ENCODE peak calls at places on chromosomes 3 and 15, in nine cellular contexts. V, Q, K, L, X, G, O, F and J are unnamed samples.

GRCh38 chr15:34642252-34642651 is 58.8 kb upstream of the GOLGA8B start:
- DNase-seq in V (no peak), Q (no peak), K (no peak), L (no peak), X (no peak), G (no peak), O (no peak), F (no peak), J (no peak)

GRCh38 chr3:126170073-126170916 is 10.1 kb downstream of the ALDH1L1 start:
- DNase-seq in V (no peak), Q (no peak), K (no peak), L (no peak), X (no peak), G (no peak), O (no peak), F (no peak), J (no peak)

GRCh38 chr3:136750922-136751258 is 1.3 kb downstream of the STAG1 start:
- DNase-seq in V (no peak), Q (no peak), K (no peak), L (no peak), X (no peak), G (no peak), O (no peak), F (no peak), J (no peak)

GRCh38 chr15:36936652-36937051 is 163.7 kb downstream of the MEIS2 start:
- DNase-seq in V (no peak), Q (no peak), K (no peak), L (no peak), X (no peak), G (no peak), O (no peak), F (no peak), J (no peak)

GRCh38 chr15:78223396-78224023 is 10.9 kb downstream of the ACSBG1 start:
- DNase-seq in V (no peak), Q (no peak), K (no peak), L (no peak), X (no peak), G (no peak), O (no peak), F (no peak), J (no peak)

GRCh38 chr3:119301662-119302061 is 7.5 kb downstream of the ARHGAP31 start:
- DNase-seq in V (no peak), Q (no peak), K (peak), L (no peak), X (no peak), G (no peak), O (no peak), F (no peak), J (no peak)

GRCh38 chr15:45522179-45522930 is at the start of gene SLC30A4:
- DNase-seq in V (peak), Q (peak), K (no peak), L (peak), X (peak), G (peak), O (no peak), F (peak), J (peak)

GRCh38 chr15:76903251-76903681 is 1.9 kb downstream of the SCAPER start:
- DNase-seq in V (no peak), Q (no peak), K (no peak), L (no peak), X (no peak), G (no peak), O (peak), F (no peak), J (no peak)

GRCh38 chr3:30311781-30312180 is 294.6 kb upstream of the TGFBR2 start:
- DNase-seq in V (no peak), Q (peak), K (no peak), L (no peak), X (peak), G (no peak), O (no peak), F (no peak), J (no peak)

DNA sequence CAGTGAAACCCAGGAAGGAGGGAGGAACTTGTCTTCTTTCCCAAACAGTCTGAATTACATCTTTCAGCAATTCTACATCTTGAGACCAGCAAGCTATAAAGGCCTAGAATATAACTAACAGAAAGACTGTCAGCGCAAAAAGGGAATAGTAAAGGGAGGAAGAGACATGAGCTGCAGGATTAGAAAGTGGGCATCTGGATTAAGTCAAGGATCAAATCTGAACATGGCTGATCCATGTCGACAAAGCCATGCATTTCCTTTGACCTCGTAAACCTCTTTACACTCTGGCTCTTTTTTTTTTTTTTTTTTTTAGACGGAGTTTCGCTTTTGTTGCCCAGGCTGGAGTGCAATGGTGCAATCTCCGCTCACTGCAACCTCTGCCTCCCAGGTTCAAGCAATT is 35.4 kb upstream of the KCNMB3 start:
- DNase-seq in V (no peak), Q (no peak), K (no peak), L (no peak), X (no peak), G (no peak), O (no peak), F (no peak), J (no peak)
- TF ChIP-seq EP300 in V (no peak), Q (no peak), K (no peak), L (no peak), X (no peak), G (no peak), O (no peak), F (no peak), J (no peak)

GRCh38 chr15:101376615-101377395 is 81.8 kb upstream of the SNRPA1 start:
- DNase-seq in V (no peak), Q (no peak), K (no peak), L (no peak), X (no peak), G (no peak), O (no peak), F (no peak), J (no peak)
- TF ChIP-seq POLR2AphosphoS5 in V (no peak), Q (no peak), K (no peak), L (no peak), X (no peak), G (no peak), O (no peak), F (no peak), J (no peak)

GRCh38 chr3:150567328-150567727 is 20.7 kb downstream of the EIF2A start:
- DNase-seq in V (no peak), Q (no peak), K (no peak), L (no peak), X (no peak), G (no peak), O (no peak), F (no peak), J (no peak)
- TF ChIP-seq EP300 in V (no peak), Q (no peak), K (no peak), L (no peak), X (no peak), G (no peak), O (no peak), F (no peak), J (no peak)

GRCh38 chr3:37856381-37856780 is 5.3 kb upstream of the CTDSPL start:
- DNase-seq in V (no peak), Q (peak), K (no peak), L (no peak), X (no peak), G (no peak), O (no peak), F (no peak), J (no peak)
- TF ChIP-seq POLR2AphosphoS5 in V (no peak), Q (no peak), K (no peak), L (no peak), X (no peak), G (no peak), O (no peak), F (no peak), J (no peak)

DNA sequence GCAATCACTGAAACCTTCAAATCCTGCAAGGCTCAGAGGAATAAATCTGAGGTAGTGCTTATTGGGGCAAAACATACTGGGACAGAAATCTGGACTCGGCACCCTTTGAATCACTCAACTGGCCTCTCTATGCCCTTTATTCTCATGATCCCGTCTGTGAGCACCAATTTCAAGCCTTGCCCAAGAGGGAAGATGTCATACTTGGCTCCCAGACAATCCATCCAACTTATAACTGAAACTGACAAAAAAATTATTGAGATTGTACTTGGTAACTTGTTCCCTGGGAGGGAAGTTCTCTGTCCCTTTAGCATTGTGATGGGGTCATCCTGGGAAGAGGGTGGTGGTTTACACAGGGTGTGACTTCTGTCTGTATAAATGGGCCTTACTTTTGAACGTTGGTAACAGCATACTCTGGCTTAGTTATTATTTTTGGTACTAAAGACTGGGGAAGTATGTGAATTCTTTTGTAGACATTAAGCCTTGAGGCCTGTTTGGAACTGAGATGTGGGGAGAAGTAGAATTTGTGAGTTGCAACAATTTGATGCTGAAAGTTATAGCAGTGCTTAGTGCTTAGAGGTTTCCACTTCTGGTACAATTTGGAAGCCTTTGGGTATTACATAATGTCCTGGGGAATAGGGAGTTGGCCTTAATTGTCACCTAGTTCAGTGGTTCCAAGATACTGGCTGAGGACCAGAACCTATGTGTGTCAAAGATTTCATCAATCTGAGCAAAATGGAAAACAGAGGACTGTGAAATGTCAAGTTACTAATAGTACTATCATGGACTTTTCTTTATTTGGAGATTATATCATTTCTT is 15.7 kb downstream of the TLNRD1 start:
- DNase-seq in V (no peak), Q (no peak), K (no peak), L (no peak), X (no peak), G (no peak), O (no peak), F (no peak), J (no peak)
- TF ChIP-seq EP300 in V (no peak), Q (no peak), K (no peak), L (no peak), X (no peak), G (no peak), O (no peak), F (no peak), J (no peak)

GRCh38 chr15:63392355-63393009 is 10.8 kb upstream of the CA12 start:
- DNase-seq in V (no peak), Q (no peak), K (no peak), L (no peak), X (no peak), G (peak), O (no peak), F (no peak), J (no peak)
- TF ChIP-seq POLR2AphosphoS5 in V (no peak), Q (no peak), K (no peak), L (no peak), X (no peak), G (no peak), O (no peak), F (no peak), J (no peak)

GRCh38 chr3:150428562-150428961 is 20.5 kb downstream of the TSC22D2 start:
- DNase-seq in V (no peak), Q (no peak), K (no peak), L (no peak), X (no peak), G (no peak), O (no peak), F (no peak), J (no peak)
- TF ChIP-seq EP300 in V (no peak), Q (no peak), K (no peak), L (no peak), X (no peak), G (no peak), O (no peak), F (no peak), J (no peak)